ENCODE peak calls at places on chromosome 6, in eight cellular contexts. One of them, this sample, is unnamed.

GRCh38 chr6:25404094-25404493 is 124.9 kb downstream of the CARMIL1 start:
- DNase-seq in A549: no peak
- DNase-seq in HepG2: no peak
- DNase-seq in IMR-90: no peak
- DNase-seq in esophagus squamous epithelium: no peak
- DNase-seq in ovary: no peak
- DNase-seq in heart left ventricle: no peak
- DNase-seq in lower leg skin: no peak
- DNase-seq in this sample: no peak

GRCh38 chr6:139037490-139037889 is 8.9 kb downstream of the ABRACL start:
- DNase-seq in lower leg skin: no peak
- DNase-seq in ovary: no peak
- DNase-seq in heart left ventricle: no peak
- DNase-seq in IMR-90: peak
- DNase-seq in A549: no peak
- DNase-seq in HepG2: no peak
- DNase-seq in esophagus squamous epithelium: no peak
- DNase-seq in this sample: no peak

GRCh38 chr6:45728674-45729073 is 287.0 kb downstream of the CLIC5 start:
- DNase-seq in IMR-90: peak
- DNase-seq in lower leg skin: no peak
- DNase-seq in HepG2: no peak
- DNase-seq in A549: no peak
- DNase-seq in esophagus squamous epithelium: no peak
- DNase-seq in ovary: no peak
- DNase-seq in heart left ventricle: no peak
- DNase-seq in this sample: no peak

GRCh38 chr6:36312854-36313627 is 23.6 kb downstream of the BNIP5 start:
- DNase-seq in ovary: no peak
- DNase-seq in heart left ventricle: no peak
- DNase-seq in lower leg skin: no peak
- DNase-seq in HepG2: no peak
- DNase-seq in A549: no peak
- DNase-seq in esophagus squamous epithelium: no peak
- DNase-seq in IMR-90: no peak
- DNase-seq in this sample: no peak

GRCh38 chr6:41626917-41627316 is 11.4 kb upstream of the MDFI start:
- DNase-seq in A549: no peak
- DNase-seq in ovary: no peak
- DNase-seq in HepG2: no peak
- DNase-seq in IMR-90: no peak
- DNase-seq in heart left ventricle: no peak
- DNase-seq in esophagus squamous epithelium: no peak
- DNase-seq in lower leg skin: no peak
- DNase-seq in this sample: no peak

GRCh38 chr6:52697903-52698302 is 27.0 kb downstream of the TMEM14A start:
- DNase-seq in HepG2: no peak
- DNase-seq in ovary: no peak
- DNase-seq in A549: peak
- DNase-seq in esophagus squamous epithelium: no peak
- DNase-seq in heart left ventricle: no peak
- DNase-seq in IMR-90: no peak
- DNase-seq in lower leg skin: no peak
- DNase-seq in this sample: no peak

GRCh38 chr6:83273596-83273995 is 80.4 kb downstream of the RWDD2A start:
- DNase-seq in HepG2: no peak
- DNase-seq in A549: no peak
- DNase-seq in esophagus squamous epithelium: no peak
- DNase-seq in IMR-90: peak
- DNase-seq in ovary: no peak
- DNase-seq in lower leg skin: no peak
- DNase-seq in heart left ventricle: no peak
- DNase-seq in this sample: no peak

GRCh38 chr6:149026530-149026942 is 279.7 kb downstream of the UST start:
- DNase-seq in HepG2: peak
- DNase-seq in A549: peak
- DNase-seq in IMR-90: peak
- DNase-seq in esophagus squamous epithelium: no peak
- DNase-seq in ovary: no peak
- DNase-seq in lower leg skin: no peak
- DNase-seq in heart left ventricle: no peak
- DNase-seq in this sample: peak

GRCh38 chr6:37354526-37355384 is 972 bp downstream of the RNF8 start:
- DNase-seq in A549: no peak
- DNase-seq in esophagus squamous epithelium: no peak
- DNase-seq in heart left ventricle: peak
- DNase-seq in lower leg skin: no peak
- DNase-seq in HepG2: no peak
- DNase-seq in IMR-90: peak
- DNase-seq in ovary: peak
- DNase-seq in this sample: peak

GRCh38 chr6:44065443-44066115 is 61.7 kb downstream of the MRPL14 start:
- DNase-seq in heart left ventricle: no peak
- DNase-seq in ovary: no peak
- DNase-seq in lower leg skin: no peak
- DNase-seq in HepG2: no peak
- DNase-seq in A549: no peak
- DNase-seq in esophagus squamous epithelium: no peak
- DNase-seq in IMR-90: peak
- DNase-seq in this sample: no peak

GRCh38 chr6:100116409-100117194 is 122.6 kb upstream of the MCHR2 start:
- DNase-seq in heart left ventricle: no peak
- DNase-seq in IMR-90: peak
- DNase-seq in HepG2: peak
- DNase-seq in A549: peak
- DNase-seq in esophagus squamous epithelium: no peak
- DNase-seq in lower leg skin: no peak
- DNase-seq in ovary: no peak
- DNase-seq in this sample: peak

GRCh38 chr6:122714059-122714458 is 65.5 kb upstream of the FABP7 start:
- DNase-seq in HepG2: no peak
- DNase-seq in A549: no peak
- DNase-seq in heart left ventricle: no peak
- DNase-seq in ovary: no peak
- DNase-seq in lower leg skin: no peak
- DNase-seq in IMR-90: no peak
- DNase-seq in esophagus squamous epithelium: no peak
- DNase-seq in this sample: no peak

GRCh38 chr6:74114428-74114827 is 418.4 kb downstream of the CD109 start:
- DNase-seq in ovary: no peak
- DNase-seq in HepG2: no peak
- DNase-seq in lower leg skin: no peak
- DNase-seq in A549: no peak
- DNase-seq in heart left ventricle: no peak
- DNase-seq in IMR-90: peak
- DNase-seq in esophagus squamous epithelium: no peak
- DNase-seq in this sample: no peak

GRCh38 chr6:169527306-169527705 is 174.5 kb downstream of the WDR27 start:
- DNase-seq in ovary: no peak
- DNase-seq in HepG2: no peak
- DNase-seq in lower leg skin: no peak
- DNase-seq in IMR-90: peak
- DNase-seq in heart left ventricle: no peak
- DNase-seq in A549: no peak
- DNase-seq in esophagus squamous epithelium: no peak
- DNase-seq in this sample: no peak

GRCh38 chr6:332671-333070 is 40.4 kb downstream of the DUSP22 start:
- DNase-seq in IMR-90: peak
- DNase-seq in heart left ventricle: no peak
- DNase-seq in A549: no peak
- DNase-seq in esophagus squamous epithelium: no peak
- DNase-seq in ovary: no peak
- DNase-seq in lower leg skin: no peak
- DNase-seq in HepG2: no peak
- DNase-seq in this sample: no peak

DNA sequence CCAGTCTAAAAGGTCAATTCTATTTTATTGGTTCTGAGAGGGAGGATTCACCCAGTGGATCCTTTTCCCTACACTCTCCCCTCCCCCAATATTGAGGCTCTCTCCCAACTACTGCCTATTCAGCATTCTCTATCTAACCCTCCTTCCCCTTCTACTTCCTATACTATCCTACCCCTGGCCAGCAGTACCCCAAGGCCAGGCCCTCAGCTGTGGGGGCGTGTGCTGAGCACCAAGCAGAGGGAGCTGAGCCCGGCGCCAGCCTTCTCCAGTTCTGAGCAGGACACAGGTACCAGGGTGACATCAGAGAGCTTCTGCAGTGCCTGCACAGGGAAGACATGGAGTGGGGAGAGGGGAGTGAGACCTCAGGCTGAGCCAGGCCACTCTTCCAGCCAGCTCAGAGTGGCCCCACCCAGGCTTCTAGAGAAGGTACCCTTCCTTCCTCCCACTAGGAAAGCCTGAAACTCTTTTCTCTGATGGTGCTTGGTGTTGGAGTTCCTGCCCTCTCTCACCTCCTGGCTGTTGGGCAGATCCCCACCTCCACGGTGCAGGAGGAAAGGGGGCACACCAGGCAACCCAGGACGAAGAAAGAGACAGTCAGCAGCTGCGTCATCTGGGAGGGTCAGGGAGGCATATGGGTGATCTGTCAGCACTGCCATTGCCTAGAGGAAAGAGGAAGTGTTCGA is 1.9 kb downstream of the DDAH2 start:
- DNase-seq in esophagus squamous epithelium: no peak
- DNase-seq in ovary: no peak
- DNase-seq in A549: no peak
- DNase-seq in heart left ventricle: peak
- DNase-seq in lower leg skin: no peak
- DNase-seq in HepG2: no peak
- DNase-seq in IMR-90: no peak
- DNase-seq in this sample: no peak
- TF ChIP-seq POLR2A in esophagus squamous epithelium: no peak
- TF ChIP-seq POLR2A in ovary: no peak
- TF ChIP-seq POLR2A in A549: no peak
- TF ChIP-seq POLR2A in heart left ventricle: no peak
- TF ChIP-seq POLR2A in lower leg skin: no peak
- TF ChIP-seq POLR2A in HepG2: no peak
- TF ChIP-seq POLR2A in IMR-90: no peak
- TF ChIP-seq POLR2A in this sample: no peak

GRCh38 chr6:33742092-33742491 is 4.6 kb downstream of the IP6K3 start:
- DNase-seq in ovary: no peak
- DNase-seq in IMR-90: no peak
- DNase-seq in HepG2: no peak
- DNase-seq in heart left ventricle: no peak
- DNase-seq in A549: no peak
- DNase-seq in esophagus squamous epithelium: no peak
- DNase-seq in lower leg skin: no peak
- DNase-seq in this sample: no peak

GRCh38 chr6:33744001-33744848 is 2.5 kb downstream of the IP6K3 start:
- DNase-seq in heart left ventricle: peak
- DNase-seq in HepG2: peak
- DNase-seq in esophagus squamous epithelium: no peak
- DNase-seq in IMR-90: peak
- DNase-seq in lower leg skin: peak
- DNase-seq in A549: peak
- DNase-seq in ovary: peak
- DNase-seq in this sample: peak

GRCh38 chr6:33740794-33741193 is 5.9 kb downstream of the IP6K3 start:
- DNase-seq in esophagus squamous epithelium: no peak
- DNase-seq in HepG2: no peak
- DNase-seq in heart left ventricle: no peak
- DNase-seq in ovary: no peak
- DNase-seq in IMR-90: no peak
- DNase-seq in lower leg skin: no peak
- DNase-seq in A549: no peak
- DNase-seq in this sample: no peak

GRCh38 chr6:33744895-33745546 is 1.7 kb downstream of the IP6K3 start:
- DNase-seq in IMR-90: no peak
- DNase-seq in lower leg skin: no peak
- DNase-seq in heart left ventricle: no peak
- DNase-seq in A549: no peak
- DNase-seq in esophagus squamous epithelium: no peak
- DNase-seq in ovary: no peak
- DNase-seq in HepG2: no peak
- DNase-seq in this sample: peak

DNA sequence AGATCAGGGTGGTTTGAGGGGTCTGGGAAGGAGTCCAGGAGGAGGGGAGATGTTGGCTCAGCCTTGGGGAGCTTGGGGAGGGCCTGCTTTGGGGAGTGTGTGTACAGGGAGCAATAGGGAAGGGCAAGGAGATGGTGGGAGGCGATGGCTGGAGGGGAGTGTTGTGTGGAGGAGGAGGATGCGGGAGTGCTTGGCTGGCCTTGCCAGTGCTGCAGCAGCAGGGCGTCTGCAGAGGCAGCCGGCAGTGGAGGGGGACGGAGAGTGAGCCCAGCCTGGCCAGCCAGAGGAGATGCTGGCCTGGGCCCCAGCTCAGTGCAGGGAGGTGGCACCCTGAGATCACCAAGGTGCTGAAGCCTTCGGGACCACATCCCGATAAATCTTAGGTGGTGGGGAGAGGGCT is 3.9 kb downstream of the IP6K3 start:
- DNase-seq in lower leg skin: no peak
- DNase-seq in esophagus squamous epithelium: no peak
- DNase-seq in A549: no peak
- DNase-seq in HepG2: no peak
- DNase-seq in ovary: peak
- DNase-seq in IMR-90: no peak
- DNase-seq in heart left ventricle: no peak
- DNase-seq in this sample: peak
- H3K4me3 ChIP-seq in lower leg skin: no peak
- H3K4me3 ChIP-seq in esophagus squamous epithelium: no peak
- H3K4me3 ChIP-seq in A549: no peak
- H3K4me3 ChIP-seq in HepG2: no peak
- H3K4me3 ChIP-seq in ovary: no peak
- H3K4me3 ChIP-seq in IMR-90: no peak
- H3K4me3 ChIP-seq in heart left ventricle: no peak
- H3K4me3 ChIP-seq in this sample: no peak

GRCh38 chr6:95648636-95649035 is 71.3 kb downstream of the MANEA start:
- DNase-seq in HepG2: peak
- DNase-seq in lower leg skin: no peak
- DNase-seq in heart left ventricle: no peak
- DNase-seq in IMR-90: no peak
- DNase-seq in esophagus squamous epithelium: no peak
- DNase-seq in ovary: no peak
- DNase-seq in A549: no peak
- DNase-seq in this sample: no peak
- TF ChIP-seq CTCF in HepG2: peak
- TF ChIP-seq CTCF in lower leg skin: no peak
- TF ChIP-seq CTCF in heart left ventricle: no peak
- TF ChIP-seq CTCF in IMR-90: no peak
- TF ChIP-seq CTCF in esophagus squamous epithelium: no peak
- TF ChIP-seq CTCF in ovary: no peak
- TF ChIP-seq CTCF in A549: no peak
- TF ChIP-seq CTCF in this sample: no peak

DNA sequence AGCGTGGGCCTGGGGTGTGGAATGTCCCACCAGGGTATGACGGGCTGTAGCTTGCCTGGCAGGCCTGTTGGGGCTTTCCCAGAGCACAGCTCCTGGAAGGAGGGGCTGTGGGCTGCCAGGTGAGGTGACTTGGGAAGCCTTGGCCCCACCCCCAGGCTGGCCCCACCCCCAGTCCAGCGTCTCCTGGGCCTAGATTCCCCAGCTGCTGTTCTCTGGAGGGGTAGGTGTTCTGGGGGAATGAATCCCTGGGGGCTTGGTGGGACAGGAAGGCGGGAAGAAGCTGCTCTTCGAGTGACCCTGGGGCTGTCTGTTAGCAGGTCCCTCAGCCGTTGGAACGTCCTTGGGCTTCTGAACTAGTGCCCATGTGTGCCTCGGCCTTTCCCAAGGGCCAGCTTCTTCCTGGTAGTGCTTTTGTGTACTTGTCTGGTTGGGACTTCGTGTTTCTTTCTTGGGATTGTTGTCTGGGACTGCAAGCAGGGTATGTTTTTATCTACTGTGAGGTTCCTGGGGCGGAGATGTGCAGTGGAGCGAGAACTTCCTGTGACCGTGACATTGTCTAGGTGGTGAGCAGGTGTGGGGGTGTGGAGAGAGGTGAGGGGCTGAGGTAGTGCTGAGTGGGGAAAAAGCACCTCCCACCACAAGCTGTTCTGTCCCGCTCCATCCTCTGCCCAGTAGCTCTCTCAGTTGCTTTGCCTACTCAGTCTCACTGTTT is 1.4 kb upstream of the DDR1 start:
- DNase-seq in heart left ventricle: no peak
- DNase-seq in esophagus squamous epithelium: no peak
- DNase-seq in IMR-90: no peak
- DNase-seq in A549: peak
- DNase-seq in HepG2: no peak
- DNase-seq in ovary: peak
- DNase-seq in lower leg skin: peak
- DNase-seq in this sample: peak
- TF ChIP-seq POLR2A in heart left ventricle: no peak
- TF ChIP-seq POLR2A in esophagus squamous epithelium: no peak
- TF ChIP-seq POLR2A in IMR-90: no peak
- TF ChIP-seq POLR2A in A549: no peak
- TF ChIP-seq POLR2A in HepG2: no peak
- TF ChIP-seq POLR2A in ovary: no peak
- TF ChIP-seq POLR2A in lower leg skin: no peak
- TF ChIP-seq POLR2A in this sample: no peak